ENCODE peak calls at places on chromosome 20, in nine cellular contexts. One of them, this sample, is unnamed.

GRCh38 chr20:59402697-59403096 is 102.3 kb downstream of the EDN3 start:
- DNase-seq in HCT116: no peak
- DNase-seq in choroid plexus epithelial cell: peak; percentile 5
- DNase-seq in HTR-8/SVneo: no peak
- DNase-seq in activated T-helper 1 cell treated with anti-CD3 and anti-CD28 coated beads, Interleukin-2, amount 50 U/mL, for 16 hours: no peak
- DNase-seq in psoas muscle: no peak
- DNase-seq in hypothalamus: no peak
- DNase-seq in AG10803: no peak
- DNase-seq in effector CD8-positive, alpha-beta T cell: no peak
- DNase-seq in this sample: no peak

GRCh38 chr20:3402453-3402852 is 5.0 kb downstream of the DNAAF9 start:
- DNase-seq in HCT116: no peak
- DNase-seq in choroid plexus epithelial cell: no peak
- DNase-seq in HTR-8/SVneo: no peak
- DNase-seq in activated T-helper 1 cell treated with anti-CD3 and anti-CD28 coated beads, Interleukin-2, amount 50 U/mL, for 16 hours: no peak
- DNase-seq in psoas muscle: no peak
- DNase-seq in hypothalamus: no peak
- DNase-seq in AG10803: no peak
- DNase-seq in effector CD8-positive, alpha-beta T cell: no peak
- DNase-seq in this sample: no peak

GRCh38 chr20:31815408-31816188 is 3.6 kb upstream of the MYLK2 start:
- DNase-seq in HCT116: no peak
- DNase-seq in choroid plexus epithelial cell: no peak
- DNase-seq in HTR-8/SVneo: peak; percentile 38
- DNase-seq in activated T-helper 1 cell treated with anti-CD3 and anti-CD28 coated beads, Interleukin-2, amount 50 U/mL, for 16 hours: no peak
- DNase-seq in psoas muscle: peak; percentile 70
- DNase-seq in hypothalamus: no peak
- DNase-seq in AG10803: peak; percentile 43
- DNase-seq in effector CD8-positive, alpha-beta T cell: no peak
- DNase-seq in this sample: no peak

GRCh38 chr20:43938932-43939761 is 24.5 kb downstream of the TOX2 start:
- DNase-seq in HCT116: no peak
- DNase-seq in choroid plexus epithelial cell: peak; percentile 100
- DNase-seq in HTR-8/SVneo: peak; percentile 93
- DNase-seq in activated T-helper 1 cell treated with anti-CD3 and anti-CD28 coated beads, Interleukin-2, amount 50 U/mL, for 16 hours: no peak
- DNase-seq in psoas muscle: peak; percentile 63
- DNase-seq in hypothalamus: no peak
- DNase-seq in AG10803: peak; percentile 100
- DNase-seq in effector CD8-positive, alpha-beta T cell: no peak
- DNase-seq in this sample: peak; percentile 42

GRCh38 chr20:44616604-44616964 is 34.2 kb downstream of the PKIG start:
- DNase-seq in HCT116: no peak
- DNase-seq in choroid plexus epithelial cell: no peak
- DNase-seq in HTR-8/SVneo: no peak
- DNase-seq in activated T-helper 1 cell treated with anti-CD3 and anti-CD28 coated beads, Interleukin-2, amount 50 U/mL, for 16 hours: no peak
- DNase-seq in psoas muscle: peak; percentile 80
- DNase-seq in hypothalamus: no peak
- DNase-seq in AG10803: no peak
- DNase-seq in effector CD8-positive, alpha-beta T cell: no peak
- DNase-seq in this sample: peak; percentile 68

GRCh38 chr20:53751394-53752368 is 158.0 kb upstream of the ZNF217 start:
- DNase-seq in HCT116: no peak
- DNase-seq in choroid plexus epithelial cell: no peak
- DNase-seq in HTR-8/SVneo: no peak
- DNase-seq in activated T-helper 1 cell treated with anti-CD3 and anti-CD28 coated beads, Interleukin-2, amount 50 U/mL, for 16 hours: no peak
- DNase-seq in psoas muscle: no peak
- DNase-seq in hypothalamus: no peak
- DNase-seq in AG10803: peak; percentile 45
- DNase-seq in effector CD8-positive, alpha-beta T cell: no peak
- DNase-seq in this sample: no peak

GRCh38 chr20:17504326-17504897 is 26.8 kb downstream of the BFSP1 start:
- DNase-seq in HCT116: no peak
- DNase-seq in choroid plexus epithelial cell: no peak
- DNase-seq in HTR-8/SVneo: peak; percentile 25
- DNase-seq in activated T-helper 1 cell treated with anti-CD3 and anti-CD28 coated beads, Interleukin-2, amount 50 U/mL, for 16 hours: no peak
- DNase-seq in psoas muscle: no peak
- DNase-seq in hypothalamus: no peak
- DNase-seq in AG10803: no peak
- DNase-seq in effector CD8-positive, alpha-beta T cell: no peak
- DNase-seq in this sample: no peak

GRCh38 chr20:35837577-35838195 is 65.9 kb downstream of the PHF20 start:
- DNase-seq in HCT116: no peak
- DNase-seq in choroid plexus epithelial cell: peak; percentile 38
- DNase-seq in HTR-8/SVneo: no peak
- DNase-seq in activated T-helper 1 cell treated with anti-CD3 and anti-CD28 coated beads, Interleukin-2, amount 50 U/mL, for 16 hours: no peak
- DNase-seq in psoas muscle: no peak
- DNase-seq in hypothalamus: no peak
- DNase-seq in AG10803: peak; percentile 43
- DNase-seq in effector CD8-positive, alpha-beta T cell: no peak
- DNase-seq in this sample: no peak

GRCh38 chr20:37879003-37879599 is 23.8 kb upstream of the VSTM2L start:
- DNase-seq in HCT116: no peak
- DNase-seq in choroid plexus epithelial cell: no peak
- DNase-seq in HTR-8/SVneo: no peak
- DNase-seq in activated T-helper 1 cell treated with anti-CD3 and anti-CD28 coated beads, Interleukin-2, amount 50 U/mL, for 16 hours: no peak
- DNase-seq in psoas muscle: peak; percentile 28
- DNase-seq in hypothalamus: no peak
- DNase-seq in AG10803: no peak
- DNase-seq in effector CD8-positive, alpha-beta T cell: no peak
- DNase-seq in this sample: no peak

GRCh38 chr20:25032478-25033183 is 25.3 kb downstream of the ACSS1 start:
- DNase-seq in HCT116: no peak
- DNase-seq in choroid plexus epithelial cell: no peak
- DNase-seq in HTR-8/SVneo: no peak
- DNase-seq in activated T-helper 1 cell treated with anti-CD3 and anti-CD28 coated beads, Interleukin-2, amount 50 U/mL, for 16 hours: no peak
- DNase-seq in psoas muscle: no peak
- DNase-seq in hypothalamus: peak; percentile 97
- DNase-seq in AG10803: no peak
- DNase-seq in effector CD8-positive, alpha-beta T cell: no peak
- DNase-seq in this sample: peak; percentile 71

GRCh38 chr20:17571153-17571527 is 1.3 kb downstream of the DSTN start:
- DNase-seq in HCT116: no peak
- DNase-seq in choroid plexus epithelial cell: peak; percentile 40
- DNase-seq in HTR-8/SVneo: no peak
- DNase-seq in activated T-helper 1 cell treated with anti-CD3 and anti-CD28 coated beads, Interleukin-2, amount 50 U/mL, for 16 hours: no peak
- DNase-seq in psoas muscle: no peak
- DNase-seq in hypothalamus: no peak
- DNase-seq in AG10803: peak; percentile 26
- DNase-seq in effector CD8-positive, alpha-beta T cell: no peak
- DNase-seq in this sample: no peak

GRCh38 chr20:60408435-60408834 is 450.2 kb downstream of the CDH26 start:
- DNase-seq in HCT116: no peak
- DNase-seq in choroid plexus epithelial cell: no peak
- DNase-seq in HTR-8/SVneo: no peak
- DNase-seq in activated T-helper 1 cell treated with anti-CD3 and anti-CD28 coated beads, Interleukin-2, amount 50 U/mL, for 16 hours: no peak
- DNase-seq in psoas muscle: no peak
- DNase-seq in hypothalamus: no peak
- DNase-seq in AG10803: no peak
- DNase-seq in effector CD8-positive, alpha-beta T cell: no peak
- DNase-seq in this sample: no peak

GRCh38 chr20:57598060-57598459 is 22.2 kb downstream of the ZBP1 start:
- DNase-seq in HCT116: no peak
- DNase-seq in choroid plexus epithelial cell: no peak
- DNase-seq in HTR-8/SVneo: no peak
- DNase-seq in activated T-helper 1 cell treated with anti-CD3 and anti-CD28 coated beads, Interleukin-2, amount 50 U/mL, for 16 hours: no peak
- DNase-seq in psoas muscle: peak; percentile 34
- DNase-seq in hypothalamus: no peak
- DNase-seq in AG10803: no peak
- DNase-seq in effector CD8-positive, alpha-beta T cell: no peak
- DNase-seq in this sample: no peak

GRCh38 chr20:10309326-10309725 is 90.7 kb downstream of the SNAP25 start:
- DNase-seq in HCT116: no peak
- DNase-seq in choroid plexus epithelial cell: peak; percentile 93
- DNase-seq in HTR-8/SVneo: peak; percentile 42
- DNase-seq in activated T-helper 1 cell treated with anti-CD3 and anti-CD28 coated beads, Interleukin-2, amount 50 U/mL, for 16 hours: no peak
- DNase-seq in psoas muscle: no peak
- DNase-seq in hypothalamus: no peak
- DNase-seq in AG10803: peak; percentile 91
- DNase-seq in effector CD8-positive, alpha-beta T cell: no peak
- DNase-seq in this sample: no peak

GRCh38 chr20:57335392-57335791 is 5.8 kb downstream of the SPO11 start:
- DNase-seq in HCT116: no peak
- DNase-seq in choroid plexus epithelial cell: peak; percentile 23
- DNase-seq in HTR-8/SVneo: no peak
- DNase-seq in activated T-helper 1 cell treated with anti-CD3 and anti-CD28 coated beads, Interleukin-2, amount 50 U/mL, for 16 hours: no peak
- DNase-seq in psoas muscle: no peak
- DNase-seq in hypothalamus: no peak
- DNase-seq in AG10803: peak; percentile 15
- DNase-seq in effector CD8-positive, alpha-beta T cell: no peak
- DNase-seq in this sample: no peak

GRCh38 chr20:41180599-41181333 is 43.4 kb downstream of the PLCG1 start:
- DNase-seq in HCT116: no peak
- DNase-seq in choroid plexus epithelial cell: no peak
- DNase-seq in HTR-8/SVneo: no peak
- DNase-seq in activated T-helper 1 cell treated with anti-CD3 and anti-CD28 coated beads, Interleukin-2, amount 50 U/mL, for 16 hours: no peak
- DNase-seq in psoas muscle: no peak
- DNase-seq in hypothalamus: no peak
- DNase-seq in AG10803: no peak
- DNase-seq in effector CD8-positive, alpha-beta T cell: no peak
- DNase-seq in this sample: no peak

GRCh38 chr20:55649254-55649653 is 356.1 kb downstream of the CBLN4 start:
- DNase-seq in HCT116: no peak
- DNase-seq in choroid plexus epithelial cell: no peak
- DNase-seq in HTR-8/SVneo: no peak
- DNase-seq in activated T-helper 1 cell treated with anti-CD3 and anti-CD28 coated beads, Interleukin-2, amount 50 U/mL, for 16 hours: no peak
- DNase-seq in psoas muscle: no peak
- DNase-seq in hypothalamus: no peak
- DNase-seq in AG10803: no peak
- DNase-seq in effector CD8-positive, alpha-beta T cell: no peak
- DNase-seq in this sample: no peak

GRCh38 chr20:44756956-44757355 is 11.3 kb downstream of the KCNK15 start:
- DNase-seq in HCT116: no peak
- DNase-seq in choroid plexus epithelial cell: no peak
- DNase-seq in HTR-8/SVneo: no peak
- DNase-seq in activated T-helper 1 cell treated with anti-CD3 and anti-CD28 coated beads, Interleukin-2, amount 50 U/mL, for 16 hours: no peak
- DNase-seq in psoas muscle: no peak
- DNase-seq in hypothalamus: no peak
- DNase-seq in AG10803: no peak
- DNase-seq in effector CD8-positive, alpha-beta T cell: no peak
- DNase-seq in this sample: no peak

GRCh38 chr20:45833883-45834796 is 541 bp downstream of the SNX21 start:
- DNase-seq in HCT116: no peak
- DNase-seq in choroid plexus epithelial cell: peak; percentile 60
- DNase-seq in HTR-8/SVneo: peak; percentile 97
- DNase-seq in activated T-helper 1 cell treated with anti-CD3 and anti-CD28 coated beads, Interleukin-2, amount 50 U/mL, for 16 hours: no peak
- DNase-seq in psoas muscle: peak; percentile 85
- DNase-seq in hypothalamus: peak; percentile 76
- DNase-seq in AG10803: peak; percentile 63
- DNase-seq in effector CD8-positive, alpha-beta T cell: no peak
- DNase-seq in this sample: peak; percentile 79

GRCh38 chr20:35368616-35369423 is 43.0 kb downstream of the UQCC1 start:
- DNase-seq in HCT116: no peak
- DNase-seq in choroid plexus epithelial cell: peak; percentile 42
- DNase-seq in HTR-8/SVneo: no peak
- DNase-seq in activated T-helper 1 cell treated with anti-CD3 and anti-CD28 coated beads, Interleukin-2, amount 50 U/mL, for 16 hours: no peak
- DNase-seq in psoas muscle: peak; percentile 79
- DNase-seq in hypothalamus: peak; percentile 15
- DNase-seq in AG10803: peak; percentile 34
- DNase-seq in effector CD8-positive, alpha-beta T cell: no peak
- DNase-seq in this sample: peak; percentile 38

GRCh38 chr20:835220-836045 is 1.9 kb downstream of the FAM110A start:
- DNase-seq in HCT116: no peak
- DNase-seq in choroid plexus epithelial cell: no peak
- DNase-seq in HTR-8/SVneo: no peak
- DNase-seq in activated T-helper 1 cell treated with anti-CD3 and anti-CD28 coated beads, Interleukin-2, amount 50 U/mL, for 16 hours: no peak
- DNase-seq in psoas muscle: peak; percentile 97
- DNase-seq in hypothalamus: no peak
- DNase-seq in AG10803: no peak
- DNase-seq in effector CD8-positive, alpha-beta T cell: no peak
- DNase-seq in this sample: peak; percentile 78

GRCh38 chr20:23585449-23585807 is 17.1 kb upstream of the CST9L start:
- DNase-seq in HCT116: no peak
- DNase-seq in choroid plexus epithelial cell: no peak
- DNase-seq in HTR-8/SVneo: no peak
- DNase-seq in activated T-helper 1 cell treated with anti-CD3 and anti-CD28 coated beads, Interleukin-2, amount 50 U/mL, for 16 hours: no peak
- DNase-seq in psoas muscle: no peak
- DNase-seq in hypothalamus: no peak
- DNase-seq in AG10803: no peak
- DNase-seq in effector CD8-positive, alpha-beta T cell: no peak
- DNase-seq in this sample: no peak

GRCh38 chr20:58710481-58711265 is 18.1 kb downstream of the NPEPL1 start:
- DNase-seq in HCT116: no peak
- DNase-seq in choroid plexus epithelial cell: no peak
- DNase-seq in HTR-8/SVneo: no peak
- DNase-seq in activated T-helper 1 cell treated with anti-CD3 and anti-CD28 coated beads, Interleukin-2, amount 50 U/mL, for 16 hours: no peak
- DNase-seq in psoas muscle: no peak
- DNase-seq in hypothalamus: no peak
- DNase-seq in AG10803: no peak
- DNase-seq in effector CD8-positive, alpha-beta T cell: no peak
- DNase-seq in this sample: no peak

GRCh38 chr20:63313349-63314014 is 20.5 kb downstream of the COL20A1 start:
- DNase-seq in HCT116: no peak
- DNase-seq in choroid plexus epithelial cell: no peak
- DNase-seq in HTR-8/SVneo: no peak
- DNase-seq in activated T-helper 1 cell treated with anti-CD3 and anti-CD28 coated beads, Interleukin-2, amount 50 U/mL, for 16 hours: no peak
- DNase-seq in psoas muscle: peak; percentile 40
- DNase-seq in hypothalamus: no peak
- DNase-seq in AG10803: no peak
- DNase-seq in effector CD8-positive, alpha-beta T cell: no peak
- DNase-seq in this sample: no peak